ENCODE peak calls at places on chromosomes 6 and 20, in five cellular contexts. A is stimulated activated naive CD8-positive, alpha-beta T cell treated with anti-CD3 and anti-CD28 coated beads, Interleukin-15, Interleukin-2, amounts not matched to agents 100 U/mL and 50 U/mL, for 24 hours; U is MV-4-11; R is astrocyte of the spinal cord; T is mesendoderm. G is an unnamed sample.

GRCh38 chr20:22402990-22403859 is 181.1 kb downstream of the FOXA2 start:
- DNase-seq in A (no peak), T (peak; percentile 43), U (no peak), R (peak; percentile 9), G (no peak)

GRCh38 chr6:44042261-44043035 is 84.8 kb downstream of the MRPL14 start:
- DNase-seq in U (no peak), T (no peak), A (no peak), R (no peak), G (no peak)

GRCh38 chr6:113073611-113074191 is 726.6 kb downstream of the RFPL4B start:
- DNase-seq in U (no peak), R (peak; percentile 79), A (no peak), T (no peak), G (peak; percentile 74)

GRCh38 chr6:1316482-1317220 is 4.8 kb downstream of the FOXQ1 start:
- DNase-seq in U (no peak), A (no peak), R (no peak), T (peak; percentile 65), G (no peak)

GRCh38 chr6:75830959-75831885 is 82.2 kb downstream of the MYO6 start:
- DNase-seq in A (peak; percentile 4), T (no peak), U (no peak), R (peak; percentile 47), G (peak; percentile 77)

GRCh38 chr6:74574794-74575193 is 631.1 kb downstream of the COL12A1 start:
- DNase-seq in T (peak; percentile 54), A (no peak), R (peak; percentile 38), U (peak; percentile 8), G (peak; percentile 58)

GRCh38 chr6:79801362-79801761 is 146.0 kb downstream of the ELOVL4 start:
- DNase-seq in U (peak; percentile 89), A (no peak), T (no peak), R (no peak), G (no peak)

GRCh38 chr6:53048431-53049195 is 16.6 kb upstream of the FBXO9 start:
- DNase-seq in A (no peak), R (peak; percentile 91), T (no peak), U (peak; percentile 47), G (peak; percentile 91)

GRCh38 chr6:96934087-96934486 is 9.6 kb downstream of the KLHL32 start:
- DNase-seq in A (no peak), R (no peak), T (no peak), U (no peak), G (no peak)

GRCh38 chr6:136439514-136440186 is 110.6 kb downstream of the MAP7 start:
- DNase-seq in U (no peak), R (no peak), T (no peak), A (no peak), G (no peak)

GRCh38 chr6:56050530-56050929 is 175.1 kb upstream of the BMP5 start:
- DNase-seq in R (no peak), T (no peak), A (no peak), U (peak; percentile 79), G (no peak)

GRCh38 chr6:111888928-111889696 is 15.9 kb upstream of the FYN start:
- DNase-seq in A (no peak), R (peak; percentile 48), U (no peak), T (peak; percentile 81), G (peak; percentile 30)

GRCh38 chr6:148457137-148457842 is 114.7 kb downstream of the SASH1 start:
- DNase-seq in T (no peak), U (peak; percentile 34), R (peak; percentile 64), A (no peak), G (peak; percentile 67)